ENCODE peak calls at places on chromosomes 13 and 19, in eight cellular contexts. Q is activated CD8-positive, alpha-beta T cell treated with anti-CD3 and anti-CD28 coated beads for 36 hours; D is mesothelial cell of epicardium; X is astrocyte; H is brain microvascular endothelial cell; E is pancreas; C is endothelial cell; S is thoracic aorta. T is an unnamed sample.

GRCh38 chr19:31969955-31970545 is 375.4 kb upstream of the ZNF507 start:
- DNase-seq in Q (no peak), X (no peak), S (no peak), E (no peak), H (no peak), D (no peak), C (no peak), T (no peak)

GRCh38 chr13:21435710-21436151 is 23.4 kb downstream of the ZDHHC20 start:
- DNase-seq in H (peak), D (no peak), E (no peak), S (peak), Q (peak), X (peak), C (no peak), T (no peak)

GRCh38 chr13:27621116-27621365 is 651 bp upstream of the POLR1D start:
- DNase-seq in H (no peak), S (no peak), C (no peak), Q (no peak), D (no peak), X (peak), E (no peak), T (no peak)

GRCh38 chr13:94711561-94712286 is 621 bp downstream of the SOX21 start:
- DNase-seq in H (no peak), D (no peak), C (no peak), S (no peak), Q (peak), E (peak), X (peak), T (no peak)

GRCh38 chr13:36920612-36921185 is 661 bp upstream of the SMAD9 start:
- DNase-seq in C (no peak), Q (no peak), X (no peak), H (no peak), S (no peak), D (no peak), E (no peak), T (no peak)

GRCh38 chr13:68897331-68897730 is 1210.3 kb upstream of the ATXN8OS start:
- DNase-seq in C (no peak), D (no peak), E (no peak), H (no peak), X (no peak), Q (no peak), S (no peak), T (no peak)

GRCh38 chr19:12794196-12794921 is 3.1 kb downstream of the JUNB start:
- DNase-seq in C (no peak), E (no peak), X (no peak), S (no peak), Q (no peak), D (no peak), H (no peak), T (no peak)

GRCh38 chr19:14375055-14375581 is 6.1 kb upstream of the ADGRE5 start:
- DNase-seq in Q (peak), C (no peak), X (no peak), H (no peak), S (no peak), E (no peak), D (no peak), T (no peak)

GRCh38 chr13:107864543-107865460 is 350.5 kb downstream of the LIG4 start:
- DNase-seq in D (no peak), S (no peak), Q (peak), X (peak), C (peak), E (no peak), H (peak), T (peak)

GRCh38 chr13:53121131-53121773 is 92.6 kb downstream of the OLFM4 start:
- DNase-seq in X (no peak), C (no peak), D (no peak), Q (no peak), S (no peak), H (no peak), E (no peak), T (no peak)

GRCh38 chr13:43284162-43284561 is 260.8 kb downstream of the DNAJC15 start:
- DNase-seq in E (no peak), C (no peak), D (no peak), H (peak), X (peak), Q (no peak), S (no peak), T (no peak)

GRCh38 chr19:55178781-55179569 is 1.1 kb downstream of the SYT5 start:
- DNase-seq in E (peak), D (peak), X (peak), Q (peak), C (peak), H (peak), S (no peak), T (peak)

GRCh38 chr19:45442927-45443461 is 19.3 kb upstream of the ERCC1 start:
- DNase-seq in X (peak), S (no peak), H (peak), D (no peak), C (peak), Q (peak), E (no peak), T (peak)

GRCh38 chr19:42323852-42324654 is 1.4 kb upstream of the MEGF8 start:
- DNase-seq in E (peak), H (no peak), D (no peak), S (no peak), Q (peak), C (no peak), X (no peak), T (peak)

GRCh38 chr19:6459356-6460098 is at the start of gene SLC25A23:
- DNase-seq in H (peak), S (no peak), D (peak), C (peak), Q (peak), E (peak), X (peak), T (peak)

GRCh38 chr13:21342699-21343442 is 116.2 kb downstream of the ZDHHC20 start:
- DNase-seq in Q (no peak), C (no peak), S (no peak), X (no peak), H (no peak), D (no peak), E (no peak), T (no peak)

GRCh38 chr19:7787141-7787540 is 24.1 kb downstream of the CLEC4M start:
- DNase-seq in Q (no peak), S (no peak), C (no peak), E (peak), H (no peak), X (no peak), D (no peak), T (no peak)

GRCh38 chr19:52494518-52494917 is 33.0 kb upstream of the ZNF808 start:
- DNase-seq in X (no peak), H (peak), C (no peak), D (no peak), E (no peak), S (no peak), Q (no peak), T (no peak)

GRCh38 chr13:21118180-21118579 is 56.8 kb upstream of the LATS2 start:
- DNase-seq in X (no peak), D (no peak), H (no peak), C (no peak), S (no peak), Q (no peak), E (no peak), T (no peak)

GRCh38 chr19:10334340-10335148 is 1.2 kb upstream of the RAVER1 start:
- DNase-seq in S (peak), H (peak), E (peak), X (peak), C (peak), D (peak), Q (peak), T (peak)

GRCh38 chr13:89375839-89376238 is 1704.7 kb downstream of the SLITRK5 start:
- DNase-seq in S (no peak), D (no peak), C (no peak), X (peak), Q (no peak), E (no peak), H (peak), T (no peak)

GRCh38 chr19:29694669-29695627 is 20.1 kb downstream of the C19orf12 start:
- DNase-seq in E (peak), C (peak), Q (peak), S (no peak), D (no peak), H (peak), X (peak), T (peak)

GRCh38 chr19:39424934-39425333 is 10.8 kb downstream of the RPS16 start:
- DNase-seq in S (no peak), H (no peak), X (no peak), E (no peak), C (no peak), D (no peak), Q (no peak), T (no peak)

GRCh38 chr13:66994097-66994496 is 236.0 kb downstream of the PCDH9 start:
- DNase-seq in X (peak), S (peak), C (peak), E (peak), Q (peak), H (peak), D (peak), T (peak)

GRCh38 chr19:50500060-50500752 is 10.8 kb downstream of the JOSD2 start:
- DNase-seq in E (no peak), X (no peak), H (no peak), C (no peak), Q (peak), D (no peak), S (no peak), T (peak)

GRCh38 chr13:90912247-90912646 is 435.2 kb upstream of the MIR17HG start:
- DNase-seq in S (no peak), C (no peak), X (no peak), H (no peak), D (no peak), Q (no peak), E (no peak), T (no peak)

GRCh38 chr19:46913852-46914430 is 53.1 kb downstream of the ARHGAP35 start:
- DNase-seq in E (no peak), D (no peak), C (no peak), Q (no peak), X (peak), S (no peak), H (no peak), T (no peak)

GRCh38 chr13:110944121-110944967 is 29.5 kb upstream of the ANKRD10 start:
- DNase-seq in X (peak), Q (peak), D (no peak), S (no peak), C (peak), H (peak), E (no peak), T (peak)

GRCh38 chr13:49904729-49905456 is 31.2 kb downstream of the SPRYD7 start:
- DNase-seq in D (no peak), E (no peak), S (no peak), Q (peak), H (no peak), C (no peak), X (no peak), T (no peak)

DNA sequence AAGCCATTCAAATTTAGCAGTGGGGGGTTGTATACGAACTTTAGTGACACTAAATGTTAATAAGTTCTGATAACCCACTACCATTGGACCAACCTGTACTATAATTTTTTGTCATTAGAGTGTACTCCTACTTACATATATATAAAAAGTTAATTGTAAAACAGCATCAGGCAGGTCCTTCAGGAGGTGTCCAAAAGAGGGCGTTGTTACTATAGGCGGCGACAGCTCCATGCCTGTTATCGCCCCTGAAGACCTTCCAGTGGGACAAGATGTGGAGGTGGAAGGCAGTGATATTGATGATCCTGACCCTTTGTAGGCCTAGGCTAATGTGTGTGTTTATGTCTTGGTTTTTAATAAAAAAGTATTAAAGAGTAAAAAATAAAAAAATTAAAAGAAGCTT is 27.5 kb downstream of the SPRYD7 start:
- DNase-seq in H (no peak), E (no peak), Q (no peak), D (no peak), C (peak), S (no peak), X (no peak), T (no peak)
- TF ChIP-seq CTCF in H (peak), E (no peak), Q (no peak), D (no peak), C (no peak), S (no peak), X (no peak), T (no peak)

GRCh38 chr13:38514575-38514974 is 164.9 kb downstream of the UFM1 start:
- DNase-seq in Q (no peak), H (no peak), D (no peak), X (no peak), E (no peak), S (no peak), C (no peak), T (no peak)

GRCh38 chr13:38520041-38520440 is 166.8 kb upstream of the FREM2 start:
- DNase-seq in H (no peak), C (no peak), X (no peak), D (no peak), Q (no peak), E (no peak), S (no peak), T (no peak)

GRCh38 chr13:38518328-38518727 is 168.5 kb upstream of the FREM2 start:
- DNase-seq in E (no peak), Q (no peak), H (no peak), D (no peak), C (no peak), X (no peak), S (no peak), T (no peak)

DNA sequence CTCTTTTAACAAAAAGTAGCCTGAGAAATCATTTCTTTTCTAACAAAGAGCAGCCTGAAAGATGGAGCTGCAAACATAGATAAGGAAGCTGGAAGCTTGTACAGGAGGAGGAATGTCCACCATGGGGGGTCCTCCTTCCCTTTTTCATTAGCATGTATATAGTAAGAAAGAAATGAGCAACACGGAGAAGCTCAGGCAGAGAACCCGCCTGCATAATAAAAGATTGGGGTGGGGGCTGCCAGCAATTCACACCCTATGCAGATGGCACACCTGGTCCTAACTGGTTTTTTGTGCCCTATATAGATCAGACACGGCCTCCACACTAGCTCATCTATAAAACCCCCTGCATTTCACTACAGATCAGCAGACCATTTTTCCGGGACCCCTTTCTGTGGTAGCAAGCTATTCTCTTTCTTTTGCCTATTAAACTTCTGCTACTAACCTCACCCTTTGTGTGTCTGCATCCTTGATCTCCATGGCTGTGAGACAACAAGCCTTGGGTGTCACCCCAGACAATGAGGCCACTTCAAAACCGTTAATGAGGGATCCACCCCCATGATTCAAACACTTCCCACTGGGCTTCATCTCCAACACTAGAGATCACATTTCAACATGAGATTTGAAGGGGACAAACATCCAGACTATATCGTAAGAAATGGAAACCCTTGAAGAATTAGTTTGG is 167.5 kb upstream of the FREM2 start:
- DNase-seq in E (no peak), X (no peak), H (no peak), S (no peak), D (no peak), Q (no peak), C (no peak), T (no peak)
- TF ChIP-seq CTCF in E (no peak), X (no peak), H (no peak), S (no peak), D (no peak), Q (no peak), C (no peak), T (no peak)

GRCh38 chr13:38391341-38391740 is 41.7 kb downstream of the UFM1 start:
- DNase-seq in S (no peak), D (no peak), Q (no peak), E (no peak), C (no peak), H (no peak), X (no peak), T (no peak)
- TF ChIP-seq CTCF in S (no peak), D (no peak), Q (no peak), E (no peak), C (no peak), H (no peak), X (no peak), T (no peak)

GRCh38 chr13:30255696-30256095 is 51.7 kb downstream of the KATNAL1 start:
- DNase-seq in Q (no peak), H (no peak), S (no peak), C (no peak), D (no peak), E (no peak), X (no peak), T (no peak)
- TF ChIP-seq CTCF in Q (no peak), H (no peak), S (peak), C (no peak), D (no peak), E (no peak), X (no peak), T (no peak)

GRCh38 chr13:46799139-46799538 is 2.2 kb upstream of the ESD start:
- DNase-seq in H (no peak), Q (no peak), C (no peak), S (no peak), D (no peak), E (no peak), X (no peak), T (no peak)

GRCh38 chr13:46797468-46798237 is 692 bp upstream of the ESD start:
- DNase-seq in S (no peak), E (no peak), C (no peak), D (no peak), X (no peak), H (no peak), Q (no peak), T (no peak)

GRCh38 chr13:46795321-46795720 is 1.6 kb downstream of the ESD start:
- DNase-seq in E (no peak), D (no peak), S (no peak), C (no peak), H (no peak), Q (peak), X (peak), T (no peak)

GRCh38 chr13:46796129-46796514 is 839 bp downstream of the ESD start:
- DNase-seq in C (no peak), S (no peak), Q (no peak), H (no peak), D (no peak), E (no peak), X (no peak), T (no peak)

GRCh38 chr13:46796515-46797467 is at the start of gene ESD:
- DNase-seq in E (peak), S (peak), Q (peak), H (peak), C (peak), D (peak), X (peak), T (peak)
- TF ChIP-seq CTCF in E (no peak), S (no peak), Q (no peak), H (no peak), C (no peak), D (no peak), X (no peak), T (no peak)

GRCh38 chr13:98390086-98390697 is 186.7 kb downstream of the STK24 start:
- DNase-seq in C (no peak), S (no peak), Q (no peak), X (peak), H (no peak), E (no peak), D (no peak), T (no peak)
- TF ChIP-seq CTCF in C (no peak), S (no peak), Q (no peak), X (no peak), H (no peak), E (no peak), D (no peak), T (no peak)

T was measured in nephron progenitor cell.